ENCODE peak calls at places on chromosomes 2 and 18, in seven cellular contexts. T is heart right ventricle, H is ELR, E is GM10248, O is NCI-H1092, G is fibroblast of the aortic adventitia, X is myocyte. S is an unnamed sample.

GRCh38 chr2:107645586-107645985 is 181.1 kb upstream of the RGPD4 start:
- DNase-seq in T (no peak), H (no peak), E (no peak), O (no peak), G (no peak), X (no peak), S (no peak)

GRCh38 chr2:113406114-113406513 is 31.4 kb upstream of the ZNG1B start:
- DNase-seq in T (no peak), H (no peak), E (no peak), O (no peak), G (no peak), X (peak), S (no peak)

GRCh38 chr2:64652231-64653173 is 1.2 kb downstream of the SERTAD2 start:
- DNase-seq in T (no peak), H (peak), E (no peak), O (no peak), G (peak), X (peak), S (peak)

GRCh38 chr2:196974970-196975369 is 48.5 kb upstream of the PGAP1 start:
- DNase-seq in T (no peak), H (no peak), E (no peak), O (no peak), G (no peak), X (no peak), S (no peak)

GRCh38 chr2:109018452-109018851 is 29.4 kb upstream of the EDAR start:
- DNase-seq in T (no peak), H (no peak), E (no peak), O (no peak), G (no peak), X (no peak), S (no peak)

GRCh38 chr2:180901331-180901730 is 79.1 kb upstream of the UBE2E3 start:
- DNase-seq in T (no peak), H (no peak), E (no peak), O (no peak), G (no peak), X (no peak), S (no peak)

GRCh38 chr2:48198285-48198821 is 292.1 kb upstream of the FBXO11 start:
- DNase-seq in T (no peak), H (no peak), E (no peak), O (no peak), G (no peak), X (no peak), S (no peak)

GRCh38 chr18:55577812-55578539 is 10.0 kb downstream of the TCF4 start:
- DNase-seq in T (no peak), H (no peak), E (no peak), O (no peak), G (no peak), X (peak), S (peak)

GRCh38 chr2:20622296-20622686 is 28.6 kb downstream of the HS1BP3 start:
- DNase-seq in T (no peak), H (no peak), E (no peak), O (no peak), G (no peak), X (no peak), S (no peak)

GRCh38 chr2:178069551-178069950 is 3.0 kb downstream of the PDE11A start:
- DNase-seq in T (no peak), H (peak), E (no peak), O (no peak), G (no peak), X (no peak), S (peak)

GRCh38 chr2:11290713-11291112 is 53.7 kb downstream of the ROCK2 start:
- DNase-seq in T (no peak), H (no peak), E (no peak), O (no peak), G (no peak), X (no peak), S (no peak)

GRCh38 chr18:28174181-28174906 is 2.6 kb downstream of the CDH2 start:
- DNase-seq in T (no peak), H (no peak), E (no peak), O (no peak), G (no peak), X (no peak), S (peak)

GRCh38 chr18:8468911-8469310 is 140.3 kb upstream of the RAB12 start:
- DNase-seq in T (peak), H (peak), E (no peak), O (no peak), G (peak), X (peak), S (no peak)

GRCh38 chr18:79986726-79987125 is 1.6 kb downstream of the TXNL4A start:
- DNase-seq in T (no peak), H (no peak), E (no peak), O (no peak), G (no peak), X (peak), S (peak)

GRCh38 chr2:211367711-211368110 is 811.3 kb downstream of the CPS1 start:
- DNase-seq in T (no peak), H (peak), E (no peak), O (no peak), G (no peak), X (no peak), S (no peak)

GRCh38 chr2:62283147-62283546 is 87.2 kb downstream of the B3GNT2 start:
- DNase-seq in T (no peak), H (no peak), E (no peak), O (no peak), G (no peak), X (no peak), S (no peak)

GRCh38 chr2:17813742-17814458 is 2.4 kb upstream of the MSGN1 start:
- DNase-seq in T (peak), H (no peak), E (peak), O (no peak), G (peak), X (peak), S (peak)

GRCh38 chr2:86221066-86221684 is 21.9 kb downstream of the MRPL35 start:
- DNase-seq in T (peak), H (peak), E (peak), O (peak), G (peak), X (peak), S (peak)

GRCh38 chr2:169331461-169331860 is 30.9 kb downstream of the LRP2 start:
- DNase-seq in T (no peak), H (no peak), E (no peak), O (no peak), G (no peak), X (no peak), S (no peak)

GRCh38 chr2:1455466-1455865 is 42.2 kb downstream of the TPO start:
- DNase-seq in T (peak), H (peak), E (no peak), O (no peak), G (no peak), X (peak), S (peak)

GRCh38 chr2:6986894-6987487 is 69.8 kb downstream of the RNF144A start:
- DNase-seq in T (no peak), H (no peak), E (no peak), O (no peak), G (no peak), X (no peak), S (no peak)

GRCh38 chr2:217530399-217531100 is 472.2 kb downstream of the TNS1 start:
- DNase-seq in T (peak), H (no peak), E (no peak), O (no peak), G (peak), X (no peak), S (no peak)

GRCh38 chr2:238162516-238163441 is 4.0 kb downstream of the ERFE start:
- DNase-seq in T (no peak), H (peak), E (no peak), O (no peak), G (no peak), X (no peak), S (no peak)

GRCh38 chr2:33018271-33018670 is 71.5 kb downstream of the LTBP1 start:
- DNase-seq in T (no peak), H (no peak), E (no peak), O (no peak), G (no peak), X (peak), S (no peak)

GRCh38 chr2:105746177-105747080 is 1.7 kb downstream of the NCK2 start:
- DNase-seq in T (peak), H (no peak), E (peak), O (no peak), G (no peak), X (no peak), S (peak)

GRCh38 chr2:46909771-46910419 is 5.7 kb downstream of the MCFD2 start:
- DNase-seq in T (no peak), H (peak), E (peak), O (no peak), G (peak), X (peak), S (no peak)

GRCh38 chr2:23549821-23550535 is 165.0 kb downstream of the KLHL29 start:
- DNase-seq in T (no peak), H (peak), E (no peak), O (peak), G (no peak), X (no peak), S (no peak)

GRCh38 chr2:132415256-132416079 is 1.1 kb upstream of the GPR39 start:
- DNase-seq in T (peak), H (peak), E (no peak), O (no peak), G (peak), X (no peak), S (peak)

GRCh38 chr2:96241901-96242611 is 23.7 kb downstream of the TMEM127 start:
- DNase-seq in T (peak), H (peak), E (peak), O (no peak), G (peak), X (no peak), S (no peak)

GRCh38 chr2:238731961-238732360 is 115.9 kb upstream of the TWIST2 start:
- DNase-seq in T (no peak), H (no peak), E (no peak), O (no peak), G (peak), X (no peak), S (no peak)

S was measured in NCI-H82.